ENCODE peak calls at places on chromosomes 1 and 21, in seven cellular contexts. Z is esophagus squamous epithelium; K is lung; A is CD8-positive, alpha-beta memory T cell; R is heart right ventricle; U is ascending aorta; D is mesenchymal stem cell. C is an unnamed sample.

GRCh38 chr1:216616425-216616824 is 106.8 kb downstream of the ESRRG start:
- DNase-seq in Z (no peak), D (no peak), K (no peak), U (no peak), A (no peak), R (no peak), C (no peak)

GRCh38 chr1:203702130-203702577 is 62.8 kb upstream of the LAX1 start:
- DNase-seq in Z (no peak), U (no peak), K (peak; percentile 36), D (peak; percentile 53), A (peak; percentile 34), R (no peak), C (peak; percentile 62)

GRCh38 chr1:180501865-180502360 is 464 bp downstream of the ACBD6 start:
- DNase-seq in R (no peak), U (no peak), A (no peak), D (no peak), K (no peak), Z (no peak), C (no peak)

GRCh38 chr1:70314706-70315304 is 39.7 kb downstream of the ANKRD13C start:
- DNase-seq in U (no peak), A (no peak), R (no peak), Z (no peak), K (no peak), D (no peak), C (no peak)

GRCh38 chr1:32239790-32240139 is 7.3 kb upstream of the FAM167B start:
- DNase-seq in R (peak; percentile 18), Z (no peak), U (no peak), D (no peak), K (no peak), A (no peak), C (peak; percentile 54)

GRCh38 chr1:170445096-170445495 is 86.9 kb upstream of the GORAB start:
- DNase-seq in A (no peak), Z (no peak), D (peak; percentile 23), U (no peak), K (no peak), R (no peak), C (no peak)

GRCh38 chr1:23651069-23651808 is 40.4 kb upstream of the RPL11 start:
- DNase-seq in U (no peak), K (no peak), D (peak; percentile 54), Z (no peak), R (peak; percentile 54), A (no peak), C (peak; percentile 67)

GRCh38 chr1:64624446-64624766 is 120.5 kb upstream of the RAVER2 start:
- DNase-seq in A (no peak), R (no peak), Z (no peak), K (no peak), U (no peak), D (peak; percentile 43), C (no peak)

GRCh38 chr1:200901350-200901749 is 6.7 kb downstream of the INAVA start:
- DNase-seq in A (no peak), Z (no peak), R (no peak), D (no peak), K (no peak), U (no peak), C (no peak)

GRCh38 chr21:41744028-41744940 is 22.6 kb downstream of the RIPK4 start:
- DNase-seq in K (no peak), A (no peak), Z (no peak), U (no peak), R (no peak), D (no peak), C (no peak)

GRCh38 chr21:30942192-30942591 is 60.8 kb upstream of the KRTAP11-1 start:
- DNase-seq in K (no peak), U (no peak), D (no peak), R (no peak), Z (no peak), A (no peak), C (no peak)

GRCh38 chr1:15155760-15156743 is 2.5 kb downstream of the TMEM51 start:
- DNase-seq in A (no peak), D (peak; percentile 77), K (no peak), R (no peak), Z (no peak), U (no peak), C (no peak)

GRCh38 chr1:246680180-246680579 is 44.0 kb upstream of the SCCPDH start:
- DNase-seq in A (no peak), D (peak; percentile 6), R (no peak), K (no peak), U (no peak), Z (no peak), C (no peak)

GRCh38 chr1:35345439-35345981 is 77.0 kb downstream of the ZMYM4 start:
- DNase-seq in U (no peak), K (peak; percentile 31), D (peak; percentile 55), R (no peak), Z (no peak), A (no peak), C (no peak)

GRCh38 chr1:203650012-203650836 is 23.6 kb downstream of the ATP2B4 start:
- DNase-seq in Z (no peak), R (peak; percentile 70), U (no peak), A (peak; percentile 71), K (peak; percentile 34), D (peak; percentile 65), C (peak; percentile 65)

GRCh38 chr1:43976890-43977289 is 2.1 kb upstream of the B4GALT2 start:
- DNase-seq in K (no peak), A (no peak), D (no peak), R (no peak), U (no peak), Z (no peak), C (no peak)

GRCh38 chr1:206591236-206591635 is 21.0 kb downstream of the EIF2D start:
- DNase-seq in D (no peak), Z (no peak), R (no peak), U (no peak), K (no peak), A (no peak), C (no peak)

GRCh38 chr21:16455526-16455925 is 725.7 kb downstream of the USP25 start:
- DNase-seq in K (no peak), R (no peak), D (no peak), Z (no peak), U (no peak), A (no peak), C (no peak)

GRCh38 chr21:26776320-26777021 is 68.7 kb downstream of the ADAMTS1 start:
- DNase-seq in D (peak; percentile 52), A (no peak), R (no peak), Z (no peak), U (no peak), K (no peak), C (no peak)

GRCh38 chr1:9270290-9270900 is 22.3 kb upstream of the SPSB1 start:
- DNase-seq in R (peak; percentile 47), K (no peak), D (no peak), U (no peak), A (no peak), Z (no peak), C (no peak)

GRCh38 chr21:46269466-46269865 is 15.9 kb downstream of the MCM3AP start:
- DNase-seq in R (no peak), D (no peak), U (no peak), Z (no peak), A (no peak), K (no peak), C (no peak)

GRCh38 chr1:160656737-160657476 is 10.1 kb upstream of the SLAMF1 start:
- DNase-seq in K (no peak), D (peak; percentile 24), A (no peak), U (no peak), R (no peak), Z (no peak), C (no peak)
- H3K27me3 ChIP-seq in K (no peaks in the 10 kb centered on the region), D (peaks cover 8% of the 10 kb centered on the region), A (no peaks in the 10 kb centered on the region), U (no peaks in the 10 kb centered on the region), R (no peaks in the 10 kb centered on the region), Z (no peaks in the 10 kb centered on the region), C (no peaks in the 10 kb centered on the region)

DNA sequence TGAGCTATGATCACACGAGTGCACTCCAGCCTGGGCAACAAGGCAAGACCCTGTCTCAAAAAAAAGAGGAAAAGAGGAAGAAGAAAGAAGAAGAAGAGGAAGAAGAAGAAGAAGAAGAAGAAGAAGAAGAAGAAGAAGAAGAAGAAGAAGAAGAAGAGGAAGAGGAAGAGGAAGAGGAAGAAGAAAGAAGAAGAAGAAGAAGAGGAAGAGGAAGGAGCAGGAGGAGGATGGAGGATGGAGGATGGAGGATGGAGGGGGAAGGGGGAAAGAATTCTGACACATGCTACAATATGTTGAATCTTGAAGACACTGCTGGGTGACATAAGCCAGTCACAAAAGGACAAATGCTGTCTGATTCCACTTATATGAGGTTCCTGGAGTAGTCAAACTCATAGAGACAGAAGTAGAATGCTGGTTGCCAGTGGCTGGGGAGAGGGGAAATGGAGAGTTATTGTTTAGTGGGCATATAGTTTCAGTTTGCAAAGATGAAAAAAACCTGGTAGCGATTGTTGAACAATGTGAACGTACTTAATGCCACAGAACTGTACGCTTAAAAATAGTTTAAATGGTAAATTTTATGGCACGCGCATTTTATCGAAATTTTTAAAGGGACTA is 47.3 kb upstream of the COA6 start:
- DNase-seq in R (no peak), U (no peak), Z (no peak), A (no peak), D (no peak), K (no peak), C (no peak)
- H3K4me3 ChIP-seq in R (no peak overlapping the region), U (peak overlapping the region; percentile 49), Z (peak overlapping the region; percentile 41), A (peak overlapping the region; percentile 70), D (no peak overlapping the region), K (no peak overlapping the region), C (peak overlapping the region; percentile 35)

GRCh38 chr1:41627491-41628280 is 143.2 kb upstream of the EDN2 start:
- DNase-seq in Z (no peak), R (no peak), D (no peak), K (no peak), A (no peak), U (no peak), C (no peak)
- H3K27ac ChIP-seq in Z (peak overlapping the region; percentile 67), R (no peak overlapping the region), D (no peak overlapping the region), K (no peak overlapping the region), A (no peak overlapping the region), U (no peak overlapping the region), C (no peak overlapping the region)

DNA sequence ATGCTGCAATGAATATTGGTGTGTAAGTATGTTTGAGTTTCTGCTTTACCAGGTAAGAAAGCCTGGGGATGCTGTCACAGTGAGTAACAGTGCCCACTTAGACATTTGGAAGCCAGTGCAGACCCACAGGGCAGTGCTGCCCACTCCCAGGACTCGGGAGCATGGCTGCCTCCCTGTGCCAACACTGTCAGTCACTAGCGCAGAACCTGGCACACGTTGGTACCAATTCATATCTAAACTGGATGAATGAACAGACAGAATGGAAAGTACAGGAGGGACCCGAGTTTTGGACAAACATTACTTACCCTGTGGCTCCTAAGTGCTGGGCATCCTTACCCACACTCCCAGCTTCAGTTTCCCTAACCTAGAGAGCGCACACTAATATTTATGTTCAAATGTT is 1.6 kb upstream of the EVA1C start:
- DNase-seq in A (no peak), R (no peak), Z (no peak), K (no peak), U (no peak), D (no peak), C (no peak)
- H3K27me3 ChIP-seq in A (no peaks in the 10 kb centered on the region), R (no peaks in the 10 kb centered on the region), Z (no peaks in the 10 kb centered on the region), K (no peaks in the 10 kb centered on the region), U (no peaks in the 10 kb centered on the region), D (no peaks in the 10 kb centered on the region), C (no peaks in the 10 kb centered on the region)

GRCh38 chr1:98739762-98740161 is 78.2 kb downstream of the SNX7 start:
- DNase-seq in R (no peak), U (no peak), A (no peak), K (no peak), Z (no peak), D (no peak), C (no peak)
- H3K4me3 ChIP-seq in R (no peak overlapping the region), U (no peak overlapping the region), A (no peak overlapping the region), K (no peak overlapping the region), Z (no peak overlapping the region), D (no peak overlapping the region), C (no peak overlapping the region)

C was measured in psoas muscle.